ENCODE peak calls at places on chromosomes 2 and 18, in six cellular contexts. C, W, J, Z, G and P are unnamed samples.

GRCh38 chr2:161237397-161238263 is 70.6 kb upstream of the PSMD14 start:
- DNase-seq in C (peak), W (peak), J (peak), Z (peak), G (no peak), P (peak)

GRCh38 chr18:30487962-30488361 is 554.6 kb downstream of the DSC3 start:
- DNase-seq in C (no peak), W (no peak), J (no peak), Z (no peak), G (no peak), P (no peak)

GRCh38 chr2:109528811-109529501 is 84.8 kb downstream of the SEPTIN10 start:
- DNase-seq in C (no peak), W (no peak), J (no peak), Z (no peak), G (no peak), P (no peak)

GRCh38 chr2:218395090-218395444 is 4.6 kb upstream of the CTDSP1 start:
- DNase-seq in C (no peak), W (no peak), J (no peak), Z (no peak), G (no peak), P (no peak)

GRCh38 chr2:217792611-217793527 is 209.9 kb downstream of the TNS1 start:
- DNase-seq in C (no peak), W (no peak), J (no peak), Z (no peak), G (no peak), P (no peak)

GRCh38 chr2:112712903-112713584 is 7.8 kb upstream of the NT5DC4 start:
- DNase-seq in C (no peak), W (no peak), J (peak), Z (peak), G (no peak), P (no peak)

GRCh38 chr18:79547413-79548076 is 132.1 kb upstream of the CTDP1 start:
- DNase-seq in C (no peak), W (no peak), J (no peak), Z (no peak), G (no peak), P (no peak)

GRCh38 chr2:229620759-229621158 is 93.6 kb downstream of the DNER start:
- DNase-seq in C (no peak), W (no peak), J (no peak), Z (no peak), G (no peak), P (no peak)

GRCh38 chr2:44715671-44716077 is 225.8 kb upstream of the SIX3 start:
- DNase-seq in C (no peak), W (no peak), J (peak), Z (no peak), G (no peak), P (no peak)

GRCh38 chr18:2903006-2903405 is 56.2 kb downstream of the EMILIN2 start:
- DNase-seq in C (peak), W (no peak), J (no peak), Z (no peak), G (no peak), P (no peak)

GRCh38 chr2:95375532-95376221 is 26.8 kb upstream of the FAHD2A start:
- DNase-seq in C (no peak), W (peak), J (no peak), Z (no peak), G (no peak), P (no peak)

GRCh38 chr18:59783138-59783537 is 85.9 kb upstream of the CCBE1 start:
- DNase-seq in C (peak), W (no peak), J (peak), Z (no peak), G (no peak), P (no peak)

GRCh38 chr2:204031056-204031455 is 94.5 kb downstream of the ICOS start:
- DNase-seq in C (no peak), W (no peak), J (no peak), Z (no peak), G (no peak), P (no peak)

GRCh38 chr2:121075006-121075545 is 209.9 kb downstream of the TFCP2L1 start:
- DNase-seq in C (no peak), W (no peak), J (peak), Z (no peak), G (no peak), P (no peak)

GRCh38 chr2:12589802-12590320 is 126.9 kb upstream of the TRIB2 start:
- DNase-seq in C (no peak), W (no peak), J (no peak), Z (no peak), G (no peak), P (no peak)

GRCh38 chr2:109647636-109648035 is 33.5 kb downstream of the SOWAHC start:
- DNase-seq in C (no peak), W (no peak), J (no peak), Z (no peak), G (no peak), P (no peak)